ENCODE peak calls at places on chromosomes 16 and 17, in ten cellular contexts. N is HS-5; D is activated CD8-positive, alpha-beta memory T cell treated with anti-CD3 and anti-CD28 coated beads for 1 hour; E is left ventricle myocardium inferior; C is COR-L47; Q is HEK293T; V is effector CD4-positive, alpha-beta T cell; W is stromal cell of bone marrow; G is ELF-1; O is BE2C. X is an unnamed sample.

GRCh38 chr17:75848523-75849303 is 4.5 kb upstream of the UNC13D start:
- DNase-seq in W (no peak), Q (peak), G (peak), D (no peak), N (no peak), O (peak), V (peak), C (peak), E (peak), X (peak)

GRCh38 chr17:49505854-49506253 is 10.8 kb downstream of the NGFR start:
- DNase-seq in Q (no peak), G (no peak), N (no peak), V (no peak), O (no peak), W (no peak), D (no peak), E (peak), C (no peak), X (peak)

GRCh38 chr17:61403846-61404701 is 4.4 kb downstream of the TBX2 start:
- DNase-seq in C (no peak), V (no peak), G (peak), E (no peak), W (no peak), O (peak), D (no peak), N (no peak), Q (no peak), X (no peak)

GRCh38 chr16:72203401-72203800 is 31.4 kb upstream of the PMFBP1 start:
- DNase-seq in Q (no peak), D (no peak), V (no peak), E (no peak), O (no peak), C (no peak), W (peak), N (peak), G (no peak), X (peak)

GRCh38 chr17:51260960-51261958 is 913 bp downstream of the UTP18 start:
- DNase-seq in O (peak), N (no peak), V (peak), C (peak), E (peak), W (no peak), G (peak), Q (peak), D (peak), X (peak)

GRCh38 chr17:82151106-82151957 is 53.3 kb upstream of the FASN start:
- DNase-seq in Q (no peak), C (no peak), N (no peak), W (no peak), O (no peak), V (no peak), D (no peak), E (no peak), G (no peak), X (no peak)

GRCh38 chr16:88640520-88641247 is 2.3 kb downstream of the IL17C start:
- DNase-seq in D (no peak), V (no peak), C (no peak), E (no peak), O (no peak), W (no peak), G (no peak), Q (no peak), N (no peak), X (no peak)

GRCh38 chr16:30380072-30380471 is 2.3 kb downstream of the SEPTIN1 start:
- DNase-seq in N (no peak), V (no peak), O (no peak), D (no peak), W (no peak), C (no peak), Q (no peak), E (no peak), G (no peak), X (no peak)

GRCh38 chr17:39194985-39195524 is 2.4 kb downstream of the CACNB1 start:
- DNase-seq in O (no peak), Q (no peak), E (no peak), W (no peak), D (no peak), C (no peak), N (no peak), G (peak), V (no peak), X (no peak)

GRCh38 chr16:87317766-87318121 is 552 bp upstream of the C16orf95 start:
- DNase-seq in E (peak), N (no peak), Q (peak), D (no peak), C (peak), O (peak), V (no peak), G (no peak), W (no peak), X (peak)

GRCh38 chr17:57985675-57985974 is 2.4 kb downstream of the VEZF1 start:
- DNase-seq in G (no peak), Q (no peak), W (no peak), C (no peak), E (no peak), N (no peak), D (no peak), V (no peak), O (no peak), X (no peak)

GRCh38 chr17:82247175-82247823 is 18.5 kb downstream of the SLC16A3 start:
- DNase-seq in Q (no peak), C (no peak), N (no peak), G (no peak), O (peak), V (no peak), E (no peak), D (no peak), W (no peak), X (peak)

GRCh38 chr16:10121496-10121895 is 60.7 kb downstream of the GRIN2A start:
- DNase-seq in V (no peak), G (peak), N (peak), O (no peak), C (no peak), W (peak), Q (no peak), D (no peak), E (no peak), X (no peak)

X was measured in right cardiac atrium.